ENCODE peak calls at places on chromosomes 4 and X, in six cellular contexts. R, L, I, C, O and S are unnamed samples.
A peak's percentile ranks its signal among the peaks of the same experiment; 100 is the strongest.

GRCh38 chrX:38817004-38817703 is 15.9 kb downstream of the MID1IP1 start:
- DNase-seq in R (no peak), L (peak; percentile 55), I (peak; percentile 58), C (peak; percentile 53), O (peak; percentile 57), S (peak; percentile 33)

GRCh38 chrX:135625995-135626394 is 87.4 kb upstream of the CT45A1 start:
- DNase-seq in R (no peak), L (no peak), I (no peak), C (peak; percentile 10), O (no peak), S (peak; percentile 21)

GRCh38 chr4:133156096-133156495 is 7.0 kb downstream of the PCDH10 start:
- DNase-seq in R (no peak), L (no peak), I (no peak), C (no peak), O (no peak), S (no peak)

GRCh38 chr4:181541396-181541795 is 701.8 kb upstream of the TENM3 start:
- DNase-seq in R (no peak), L (no peak), I (no peak), C (no peak), O (peak; percentile 74), S (no peak)

GRCh38 chr4:155796031-155796430 is 37.2 kb downstream of the GUCY1B1 start:
- DNase-seq in R (peak; percentile 37), L (no peak), I (no peak), C (peak; percentile 26), O (peak; percentile 24), S (peak; percentile 18)

GRCh38 chr4:86816463-86817107 is 32.6 kb downstream of the SLC10A6 start:
- DNase-seq in R (no peak), L (no peak), I (no peak), C (no peak), O (peak; percentile 64), S (no peak)

GRCh38 chr4:69214716-69215115 is at the start of gene UGT2B11:
- DNase-seq in R (no peak), L (no peak), I (no peak), C (no peak), O (no peak), S (no peak)

GRCh38 chrX:21047034-21047455 is 327.2 kb upstream of the CNKSR2 start:
- DNase-seq in R (no peak), L (no peak), I (no peak), C (no peak), O (no peak), S (no peak)

GRCh38 chr4:13260513-13260912 is 223.6 kb downstream of the RAB28 start:
- DNase-seq in R (no peak), L (no peak), I (no peak), C (no peak), O (no peak), S (no peak)

GRCh38 chr4:1379351-1379781 is 26.9 kb downstream of the NKX1-1 start:
- DNase-seq in R (no peak), L (no peak), I (peak; percentile 63), C (no peak), O (no peak), S (no peak)

GRCh38 chr4:144556636-144557035 is 89.3 kb upstream of the HHIP start:
- DNase-seq in R (no peak), L (no peak), I (no peak), C (no peak), O (no peak), S (no peak)

GRCh38 chr4:48756689-48757220 is 23.3 kb downstream of the FRYL start:
- DNase-seq in R (no peak), L (no peak), I (no peak), C (no peak), O (no peak), S (peak; percentile 87)

GRCh38 chrX:107119281-107119680 is 659 bp upstream of the RBM41 start:
- DNase-seq in R (no peak), L (no peak), I (no peak), C (no peak), O (no peak), S (peak; percentile 1)

GRCh38 chr4:140928880-140929279 is 172.7 kb upstream of the TBC1D9 start:
- DNase-seq in R (no peak), L (no peak), I (no peak), C (no peak), O (no peak), S (peak; percentile 21)

GRCh38 chrX:35076061-35076460 is 133.5 kb downstream of the FAM47B start:
- DNase-seq in R (no peak), L (no peak), I (no peak), C (peak; percentile 0), O (no peak), S (peak; percentile 66)

GRCh38 chr4:129738175-129738574 is 642.2 kb downstream of the C4orf33 start:
- DNase-seq in R (peak; percentile 76), L (no peak), I (no peak), C (no peak), O (no peak), S (no peak)

GRCh38 chr4:152524429-152524828 is 11.5 kb downstream of the FBXW7 start:
- DNase-seq in R (no peak), L (no peak), I (no peak), C (no peak), O (no peak), S (peak; percentile 39)

GRCh38 chr4:6957148-6957520 is 47.5 kb downstream of the TBC1D14 start:
- DNase-seq in R (no peak), L (no peak), I (no peak), C (no peak), O (peak; percentile 82), S (no peak)

GRCh38 chr4:77430847-77431246 is 174.8 kb upstream of the CXCL13 start:
- DNase-seq in R (no peak), L (no peak), I (no peak), C (no peak), O (no peak), S (no peak)
- TF ChIP-seq CTCF in R (no peak), L (no peak), I (no peak), C (no peak), O (no peak), S (no peak)

DNA sequence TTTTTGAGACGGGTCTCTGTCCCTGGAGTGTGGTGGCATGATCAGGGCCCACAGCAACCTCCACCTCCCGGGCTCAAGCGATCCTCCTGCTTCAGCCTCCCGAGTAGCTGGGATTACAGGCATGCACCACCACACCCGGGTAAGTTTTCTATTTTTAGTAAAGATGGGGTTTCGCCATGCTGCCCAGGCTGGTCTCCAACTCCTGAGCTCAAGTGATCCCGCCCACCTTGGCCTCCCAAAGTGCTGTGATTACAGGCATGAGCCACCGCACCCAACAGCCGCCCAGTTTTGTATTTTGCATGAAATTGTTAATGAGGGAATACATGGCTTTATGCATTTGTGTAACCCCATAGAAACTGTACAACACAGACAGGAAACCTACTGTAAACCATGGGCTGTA is 2.8 kb upstream of the ARHGAP4 start:
- DNase-seq in R (no peak), L (no peak), I (no peak), C (no peak), O (no peak), S (no peak)
- H3K4me3 ChIP-seq in R (peak overlapping the region; percentile 11), L (no peak overlapping the region), I (peak overlapping the region; percentile 35), C (no peak overlapping the region), O (no peak overlapping the region), S (no peak overlapping the region)

DNA sequence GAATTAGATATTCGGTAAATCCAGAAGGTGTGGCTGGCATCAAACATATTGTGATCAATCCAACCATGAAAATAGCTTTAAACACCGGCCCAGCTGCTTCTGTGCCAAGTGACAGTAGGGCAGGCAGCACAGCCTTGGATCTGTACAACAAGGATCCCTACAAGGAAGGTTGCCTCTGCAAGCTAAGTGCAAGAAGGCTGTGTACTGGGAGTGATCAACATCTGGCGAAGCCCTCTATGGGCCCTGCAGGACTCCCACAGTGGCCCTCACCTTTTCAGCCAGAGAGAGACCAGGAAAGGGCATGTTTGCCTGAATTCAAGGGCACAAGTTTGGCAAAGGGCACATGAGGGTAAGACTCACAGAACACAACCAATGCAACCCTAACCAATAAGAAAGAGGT is 9.6 kb downstream of the IRS4 start:
- DNase-seq in R (no peak), L (no peak), I (no peak), C (no peak), O (no peak), S (no peak)
- H3K27me3 ChIP-seq in R (no peaks in the 10 kb centered on the region), L (no peaks in the 10 kb centered on the region), I (no peaks in the 10 kb centered on the region), C (no peaks in the 10 kb centered on the region), O (no peaks in the 10 kb centered on the region), S (peaks cover 6% of the 10 kb centered on the region)

DNA sequence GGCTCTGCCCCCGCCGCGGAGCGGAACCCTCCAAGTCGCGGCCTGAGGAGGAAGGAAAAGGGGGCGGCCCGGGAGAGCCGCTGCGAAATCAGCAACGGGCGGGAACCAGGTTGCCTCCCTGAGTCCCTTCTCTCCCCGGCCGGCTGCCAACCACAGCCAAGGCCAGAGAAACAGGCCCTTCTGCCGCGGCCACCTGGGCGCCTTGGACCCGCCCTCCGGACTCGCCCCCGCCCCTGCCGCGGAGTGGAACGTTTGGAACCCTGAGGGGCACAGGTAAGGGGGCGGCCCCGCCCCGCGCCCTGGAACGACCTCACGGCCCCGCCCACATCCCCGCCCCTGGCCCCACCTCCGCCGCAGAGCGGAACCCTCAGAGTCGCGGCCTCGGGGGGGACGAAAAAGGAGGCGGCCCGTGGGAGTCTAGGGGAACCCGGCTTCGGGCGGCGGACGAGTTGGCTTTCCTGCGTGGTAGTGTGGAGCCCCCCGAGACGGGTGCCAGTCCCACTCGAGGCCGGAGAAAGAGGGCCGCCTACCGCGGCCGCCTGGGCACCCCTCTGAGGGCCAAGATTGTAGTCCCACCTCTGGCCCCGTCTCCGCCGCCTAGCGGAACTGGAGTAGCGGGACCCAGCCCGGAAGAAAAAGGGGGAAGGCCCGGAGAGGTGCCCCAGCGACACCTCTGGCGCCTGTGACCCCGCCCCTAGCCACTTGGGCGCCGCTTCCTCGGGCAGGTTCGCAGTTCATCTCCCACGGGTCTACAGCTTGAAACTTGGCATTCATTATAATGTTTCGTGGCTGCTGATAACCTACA is 669 bp upstream of the PHKA2 start:
- DNase-seq in R (peak; percentile 82), L (peak; percentile 77), I (peak; percentile 92), C (peak; percentile 87), O (peak; percentile 70), S (peak; percentile 47)
- TF ChIP-seq CTCF in R (no peak), L (no peak), I (peak; percentile 43), C (peak; percentile 45), O (peak; percentile 43), S (peak; percentile 49)